ENCODE peak calls at places on chromosomes 16 and 17, in eight cellular contexts. O, U, F, J, N, Y, R and I are unnamed samples.

GRCh38 chr16:735982-736453 is 4.8 kb downstream of the CIAO3 start:
- DNase-seq in J (no peak), U (no peak), F (no peak), Y (no peak), R (no peak), O (no peak), N (no peak), I (no peak)

GRCh38 chr17:27282054-27282501 is 11.8 kb upstream of the WSB1 start:
- DNase-seq in U (no peak), J (no peak), F (no peak), O (no peak), Y (no peak), N (no peak), R (no peak), I (no peak)

GRCh38 chr16:74862743-74863244 is 88.2 kb upstream of the FA2H start:
- DNase-seq in F (no peak), U (no peak), O (no peak), J (no peak), N (no peak), Y (no peak), R (peak; percentile 54), I (no peak)

GRCh38 chr16:80097098-80097497 is 443.7 kb upstream of the DYNLRB2 start:
- DNase-seq in R (no peak), Y (no peak), F (no peak), J (no peak), N (no peak), U (no peak), O (no peak), I (no peak)

GRCh38 chr16:24085665-24086064 is 170.5 kb upstream of the CACNG3 start:
- DNase-seq in N (no peak), J (no peak), U (no peak), Y (no peak), O (no peak), F (no peak), R (peak; percentile 7), I (no peak)

GRCh38 chr16:85123891-85124635 is 11.8 kb upstream of the CIBAR2 start:
- DNase-seq in F (peak; percentile 26), O (peak; percentile 83), U (peak; percentile 93), Y (peak; percentile 94), J (no peak), R (peak; percentile 76), N (peak; percentile 91), I (no peak)

GRCh38 chr17:16975266-16975651 is 3.3 kb upstream of the TNFRSF13B start:
- DNase-seq in Y (no peak), R (no peak), U (no peak), J (no peak), N (no peak), F (no peak), O (no peak), I (no peak)

GRCh38 chr17:82358467-82359350 is at the start of gene TEX19:
- DNase-seq in U (no peak), Y (no peak), N (no peak), F (no peak), O (no peak), J (no peak), R (peak; percentile 98), I (no peak)

GRCh38 chr17:63304704-63305261 is 141.3 kb downstream of the CYB561 start:
- DNase-seq in O (peak; percentile 52), N (no peak), F (no peak), R (no peak), J (no peak), U (no peak), Y (no peak), I (no peak)

GRCh38 chr16:29816694-29817441 is 916 bp downstream of the PAGR1 start:
- DNase-seq in J (peak; percentile 80), F (peak; percentile 73), O (peak; percentile 91), N (peak; percentile 90), Y (peak; percentile 77), U (peak; percentile 77), R (peak; percentile 80), I (peak; percentile 32)

GRCh38 chr16:17474037-17474436 is 3.3 kb upstream of the XYLT1 start:
- DNase-seq in J (no peak), R (peak; percentile 74), U (no peak), O (no peak), F (no peak), N (no peak), Y (no peak), I (no peak)

GRCh38 chr16:17475104-17475503 is 4.3 kb upstream of the XYLT1 start:
- DNase-seq in U (no peak), J (no peak), R (no peak), Y (peak; percentile 28), O (no peak), F (no peak), N (peak; percentile 7), I (no peak)

GRCh38 chr16:17471745-17472075 is 950 bp upstream of the XYLT1 start:
- DNase-seq in R (no peak), Y (no peak), J (no peak), U (no peak), F (no peak), O (no peak), N (no peak), I (no peak)

GRCh38 chr16:17476414-17477259 is 5.9 kb upstream of the XYLT1 start:
- DNase-seq in J (peak; percentile 66), U (no peak), Y (no peak), R (peak; percentile 92), F (peak; percentile 65), O (no peak), N (no peak), I (no peak)

GRCh38 chr16:17474572-17474971 is 3.8 kb upstream of the XYLT1 start:
- DNase-seq in R (no peak), J (no peak), N (peak; percentile 1), U (no peak), F (peak; percentile 20), O (no peak), Y (peak; percentile 52), I (no peak)
- H3K4me1 ChIP-seq in R (peaks cover 4% of the 10 kb centered on the region), J (no peaks in the 10 kb centered on the region), N (peaks cover 7% of the 10 kb centered on the region), U (peaks cover 3% of the 10 kb centered on the region), F (peaks cover 18% of the 10 kb centered on the region), O (peaks cover 22% of the 10 kb centered on the region), Y (no peaks in the 10 kb centered on the region), I (peaks cover 6% of the 10 kb centered on the region)

DNA sequence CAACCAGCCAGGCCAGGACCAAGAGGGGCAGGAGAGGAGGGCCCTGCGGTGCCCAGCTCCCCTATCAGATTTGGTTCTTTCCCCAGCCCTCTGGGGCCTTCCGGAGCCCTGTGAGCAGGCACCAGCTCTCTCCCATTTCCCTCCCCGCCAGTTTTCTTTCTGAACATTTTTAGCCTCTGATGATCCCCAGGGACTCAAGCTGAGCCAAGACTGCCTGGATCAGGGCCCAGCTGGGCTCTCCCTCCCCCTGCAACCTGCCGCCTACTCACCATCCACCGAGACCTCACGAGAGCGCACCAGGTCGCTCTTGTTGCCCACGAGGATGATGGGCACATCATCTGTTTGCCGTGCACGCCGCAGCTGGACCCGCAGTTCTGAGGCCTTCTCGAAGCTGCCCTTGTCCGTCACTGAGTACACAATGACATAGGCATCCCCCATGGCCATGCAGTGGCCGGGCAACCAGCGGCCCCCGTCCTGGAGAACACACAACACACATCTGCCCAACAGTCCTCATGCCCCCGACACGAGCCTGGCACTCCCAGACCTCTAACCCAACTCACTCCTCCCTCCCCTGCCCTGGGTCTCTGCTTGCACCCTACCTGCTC is 2.0 kb downstream of the RRAD start:
- DNase-seq in R (no peak), J (no peak), U (peak; percentile 85), Y (no peak), F (no peak), O (peak; percentile 57), N (peak; percentile 95), I (no peak)
- H3K27ac ChIP-seq in R (no peak overlapping the region), J (no peak overlapping the region), U (peak overlapping the region; percentile 96), Y (peak overlapping the region; percentile 98), F (peak overlapping the region; percentile 84), O (no peak overlapping the region), N (peak overlapping the region; percentile 97), I (no peak overlapping the region)

DNA sequence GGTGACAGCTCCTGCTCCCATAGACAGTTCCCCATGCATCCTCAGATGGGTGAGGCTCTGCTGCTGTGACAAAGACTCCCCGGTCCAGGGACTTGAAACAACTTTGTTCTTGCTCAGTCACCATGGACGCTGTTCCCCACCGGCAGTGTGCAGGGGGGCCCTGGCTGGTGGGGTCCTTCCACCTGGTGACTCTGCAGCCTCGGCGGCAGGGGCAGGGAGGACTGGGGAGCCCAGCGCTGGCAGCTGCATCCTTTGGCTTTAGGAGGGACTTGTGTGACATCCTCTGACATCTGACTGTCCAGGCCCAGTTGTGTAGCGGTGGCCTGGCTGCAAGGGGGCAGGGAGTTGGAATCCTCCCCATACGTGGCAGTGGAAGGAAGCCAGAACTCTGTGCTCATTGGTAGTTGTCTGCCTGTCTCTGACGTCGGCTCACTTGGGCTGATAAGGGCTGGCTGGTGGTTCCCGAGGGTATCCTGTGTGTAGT is 107.3 kb downstream of the CMIP start:
- DNase-seq in F (no peak), J (no peak), Y (no peak), R (no peak), N (no peak), U (no peak), O (no peak), I (no peak)
- H3K4me1 ChIP-seq in F (peaks cover 60% of the 10 kb centered on the region), J (peaks cover 22% of the 10 kb centered on the region), Y (no peaks in the 10 kb centered on the region), R (peaks cover 2% of the 10 kb centered on the region), N (peaks cover 8% of the 10 kb centered on the region), U (no peaks in the 10 kb centered on the region), O (peaks cover 81% of the 10 kb centered on the region), I (no peaks in the 10 kb centered on the region)

DNA sequence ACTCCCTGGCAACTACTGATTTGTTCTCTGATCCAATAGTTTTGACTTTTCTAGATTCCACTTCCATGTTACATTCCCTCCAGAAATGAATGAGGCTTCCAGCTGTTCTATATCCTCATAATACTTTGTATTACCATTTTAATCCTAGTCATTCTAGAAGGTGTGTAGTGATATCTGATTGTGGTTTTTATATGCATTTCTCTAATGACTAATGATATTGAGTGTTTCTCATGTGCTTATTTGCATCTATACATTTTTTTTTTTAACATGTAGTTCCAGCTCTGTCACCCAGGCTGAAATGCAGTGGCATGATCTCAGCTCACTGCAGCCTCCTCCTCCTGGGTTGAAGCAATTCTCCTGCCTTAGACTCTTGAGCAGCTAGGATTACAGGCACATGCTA is 7.3 kb downstream of the ADGRG5 start:
- DNase-seq in J (no peak), O (no peak), R (no peak), Y (no peak), N (no peak), F (no peak), U (no peak), I (no peak)
- H3K27ac ChIP-seq in J (no peak overlapping the region), O (no peak overlapping the region), R (no peak overlapping the region), Y (no peak overlapping the region), N (no peak overlapping the region), F (no peak overlapping the region), U (no peak overlapping the region), I (no peak overlapping the region)

GRCh38 chr16:1960665-1961630 is 1.6 kb downstream of the NDUFB10 start:
- DNase-seq in N (no peak), F (no peak), R (peak; percentile 76), O (no peak), U (no peak), J (no peak), Y (no peak), I (no peak)
- H3K4me1 ChIP-seq in N (peaks cover 17% of the 10 kb centered on the region), F (peaks cover 42% of the 10 kb centered on the region), R (no peaks in the 10 kb centered on the region), O (peaks cover 55% of the 10 kb centered on the region), U (peaks cover 31% of the 10 kb centered on the region), J (peaks cover 20% of the 10 kb centered on the region), Y (no peaks in the 10 kb centered on the region), I (peaks cover 49% of the 10 kb centered on the region)

GRCh38 chr16:20871935-20872815 is 28.0 kb downstream of the DCUN1D3 start:
- DNase-seq in N (no peak), O (no peak), U (no peak), F (no peak), Y (no peak), R (peak; percentile 91), J (no peak), I (no peak)
- H3K27ac ChIP-seq in N (peak overlapping the region; percentile 71), O (no peak overlapping the region), U (no peak overlapping the region), F (peak overlapping the region; percentile 83), Y (peak overlapping the region; percentile 4), R (no peak overlapping the region), J (no peak overlapping the region), I (no peak overlapping the region)